ENCODE peak calls at places on chromosome 18, in nine cellular contexts. F, D, R, H, L, O, P, M and A are unnamed samples.

GRCh38 chr18:63258749-63259580 is 60.6 kb downstream of the BCL2 start:
- DNase-seq in M (no peak), R (no peak), H (no peak), P (no peak), L (no peak), F (no peak), O (no peak), D (no peak), A (peak; percentile 79)

GRCh38 chr18:68275616-68276015 is 439.3 kb downstream of the TMX3 start:
- DNase-seq in P (no peak), L (peak; percentile 78), H (no peak), F (no peak), O (no peak), R (no peak), D (peak; percentile 84), M (peak; percentile 57), A (peak; percentile 82)

GRCh38 chr18:76571689-76572088 is 76.6 kb upstream of the ZNF516 start:
- DNase-seq in H (no peak), R (no peak), O (no peak), M (no peak), L (no peak), D (no peak), P (no peak), F (no peak), A (no peak)

GRCh38 chr18:49747876-49748275 is 65.5 kb downstream of the ACAA2 start:
- DNase-seq in M (no peak), R (no peak), P (no peak), F (no peak), D (no peak), H (no peak), L (peak; percentile 53), O (no peak), A (peak; percentile 6)

GRCh38 chr18:62919109-62919838 is 203.9 kb downstream of the PHLPP1 start:
- DNase-seq in D (no peak), F (no peak), P (no peak), H (no peak), R (no peak), M (no peak), L (no peak), O (no peak), A (no peak)

GRCh38 chr18:72376256-72376655 is 167.9 kb downstream of the CBLN2 start:
- DNase-seq in D (no peak), H (no peak), R (no peak), M (no peak), P (no peak), O (no peak), F (no peak), L (peak; percentile 1), A (no peak)

GRCh38 chr18:3014501-3015202 is 1.7 kb upstream of the LPIN2 start:
- DNase-seq in L (peak; percentile 10), M (no peak), F (no peak), H (no peak), P (no peak), D (no peak), O (no peak), R (no peak), A (no peak)

GRCh38 chr18:8870528-8870927 is 165.2 kb downstream of the MTCL1 start:
- DNase-seq in H (no peak), F (no peak), M (no peak), O (no peak), D (no peak), P (no peak), L (peak; percentile 73), R (no peak), A (no peak)

GRCh38 chr18:34609991-34610658 is 100.0 kb upstream of the DTNA start:
- DNase-seq in P (no peak), L (no peak), O (no peak), F (no peak), H (no peak), R (no peak), D (no peak), M (no peak), A (no peak)